ENCODE peak calls at places on chromosomes 1 and 21, in five cellular contexts. R is GM19239; I is activated naive CD4-positive, alpha-beta T cell; S is hypothalamus; L is WTC11. D is an unnamed sample.

GRCh38 chr21:41135715-41136114 is 32.2 kb upstream of the BACE2 start:
- DNase-seq in L (no peak), R (no peak), S (no peak), I (no peak), D (no peak)

GRCh38 chr1:178825167-178825566 is 45.7 kb downstream of the ANGPTL1 start:
- DNase-seq in I (no peak), S (no peak), L (no peak), R (no peak), D (no peak)

GRCh38 chr21:31416465-31416864 is 72.4 kb upstream of the TIAM1 start:
- DNase-seq in R (no peak), S (no peak), L (no peak), I (no peak), D (no peak)

GRCh38 chr1:223844962-223845809 is 561 bp downstream of the TP53BP2 start:
- DNase-seq in I (peak), L (no peak), R (no peak), S (no peak), D (peak)

GRCh38 chr1:209207126-209207700 is 376.3 kb upstream of the CAMK1G start:
- DNase-seq in S (peak), I (no peak), R (no peak), L (no peak), D (no peak)

GRCh38 chr1:175197536-175197935 is 5.0 kb upstream of the KIAA0040 start:
- DNase-seq in R (no peak), I (no peak), L (no peak), S (no peak), D (no peak)

GRCh38 chr21:37623689-37624088 is 257.1 kb downstream of the DYRK1A start:
- DNase-seq in I (no peak), R (no peak), S (no peak), L (no peak), D (no peak)

GRCh38 chr1:29393451-29393826 is 157.1 kb downstream of the PTPRU start:
- DNase-seq in I (no peak), R (no peak), L (no peak), S (no peak), D (no peak)

GRCh38 chr1:192550922-192551534 is 24.5 kb upstream of the RGS1 start:
- DNase-seq in L (no peak), I (no peak), R (no peak), S (no peak), D (no peak)

GRCh38 chr21:46096997-46097825 is 701 bp upstream of the COL6A2 start:
- DNase-seq in S (no peak), L (peak), R (peak), I (no peak), D (peak)

GRCh38 chr1:17190526-17190995 is 14.4 kb upstream of the PADI1 start:
- DNase-seq in R (no peak), I (no peak), S (no peak), L (no peak), D (no peak)

GRCh38 chr1:7046314-7046713 is 261.1 kb downstream of the CAMTA1 start:
- DNase-seq in S (no peak), R (no peak), I (no peak), L (peak), D (peak)

D was measured in GM23338.